ENCODE peak calls at places on chromosomes 7 and 10, in four cellular contexts. H, M, A and Z are unnamed samples.

GRCh38 chr7:157553256-157553655 is 216.5 kb downstream of the DNAJB6 start:
- DNase-seq in H (no peak), M (no peak), A (no peak), Z (no peak)

GRCh38 chr7:139452948-139453672 is 30.4 kb downstream of the KLRG2 start:
- DNase-seq in H (no peak), M (no peak), A (no peak), Z (no peak)

GRCh38 chr10:49758249-49758930 is 3.7 kb downstream of the OGDHL start:
- DNase-seq in H (no peak), M (no peak), A (no peak), Z (no peak)

GRCh38 chr7:14195896-14196295 is 206.4 kb upstream of the ETV1 start:
- DNase-seq in H (no peak), M (no peak), A (no peak), Z (no peak)

GRCh38 chr7:65477326-65477725 is 103.7 kb downstream of the ZNF92 start:
- DNase-seq in H (no peak), M (no peak), A (peak; percentile 7), Z (peak; percentile 18)

GRCh38 chr10:20922461-20922860 is 25.4 kb upstream of the NEBL start:
- DNase-seq in H (no peak), M (no peak), A (no peak), Z (no peak)

GRCh38 chr7:18927134-18927533 is 190.3 kb downstream of the TWIST1 start:
- DNase-seq in H (no peak), M (no peak), A (no peak), Z (no peak)

GRCh38 chr7:41747951-41748350 is 45.1 kb upstream of the INHBA start:
- DNase-seq in H (no peak), M (no peak), A (no peak), Z (no peak)

GRCh38 chr7:157279973-157280841 is 56.6 kb upstream of the DNAJB6 start:
- DNase-seq in H (no peak), M (no peak), A (no peak), Z (no peak)

GRCh38 chr7:98520356-98520932 is 96.6 kb upstream of the NPTX2 start:
- DNase-seq in H (no peak), M (no peak), A (no peak), Z (peak; percentile 3)

GRCh38 chr7:158903897-158904541 is 47.7 kb downstream of the DYNC2I1 start:
- DNase-seq in H (no peak), M (peak; percentile 39), A (no peak), Z (no peak)

GRCh38 chr10:110568055-110568735 is 700 bp downstream of the SMC3 start:
- DNase-seq in H (no peak), M (peak; percentile 40), A (peak; percentile 67), Z (peak; percentile 74)

GRCh38 chr10:85847085-85847484 is 519.5 kb downstream of the GRID1 start:
- DNase-seq in H (no peak), M (no peak), A (no peak), Z (no peak)

GRCh38 chr7:73432676-73433075 is 902 bp upstream of the FZD9 start:
- DNase-seq in H (no peak), M (no peak), A (no peak), Z (no peak)

GRCh38 chr10:95818663-95819062 is 62.7 kb downstream of the ENTPD1 start:
- DNase-seq in H (no peak), M (no peak), A (no peak), Z (no peak)

GRCh38 chr10:116263870-116264269 is 9.1 kb downstream of the GFRA1 start:
- DNase-seq in H (no peak), M (no peak), A (no peak), Z (no peak)

GRCh38 chr7:1732072-1732471 is 62.0 kb downstream of the ELFN1 start:
- DNase-seq in H (no peak), M (no peak), A (no peak), Z (no peak)

GRCh38 chr7:99459087-99459486 is 6.9 kb downstream of the ATP5MF start:
- DNase-seq in H (no peak), M (no peak), A (peak; percentile 48), Z (peak; percentile 62)

GRCh38 chr7:35781200-35781701 is 19.6 kb upstream of the SEPTIN7 start:
- DNase-seq in H (no peak), M (no peak), A (no peak), Z (no peak)

GRCh38 chr10:97842658-97843295 is 6.9 kb upstream of the GOLGA7B start:
- DNase-seq in H (no peak), M (no peak), A (no peak), Z (no peak)

GRCh38 chr10:5599613-5600520 is 66.5 kb downstream of the ASB13 start:
- DNase-seq in H (no peak), M (no peak), A (no peak), Z (no peak)

GRCh38 chr7:47513741-47514241 is 68.1 kb downstream of the TNS3 start:
- DNase-seq in H (no peak), M (no peak), A (no peak), Z (no peak)

GRCh38 chr7:73650524-73650923 is 17.1 kb upstream of the VPS37D start:
- DNase-seq in H (no peak), M (no peak), A (no peak), Z (no peak)

GRCh38 chr10:30118590-30118989 is 59.2 kb upstream of the JCAD start:
- DNase-seq in H (no peak), M (no peak), A (no peak), Z (no peak)
- TF ChIP-seq CTCF in H (no peak), M (no peak), A (no peak), Z (no peak)

GRCh38 chr10:43211431-43212042 is 55.3 kb downstream of the RASGEF1A start:
- DNase-seq in H (no peak), M (no peak), A (no peak), Z (no peak)
- TF ChIP-seq CTCF in H (no peak), M (no peak), A (no peak), Z (no peak)

DNA sequence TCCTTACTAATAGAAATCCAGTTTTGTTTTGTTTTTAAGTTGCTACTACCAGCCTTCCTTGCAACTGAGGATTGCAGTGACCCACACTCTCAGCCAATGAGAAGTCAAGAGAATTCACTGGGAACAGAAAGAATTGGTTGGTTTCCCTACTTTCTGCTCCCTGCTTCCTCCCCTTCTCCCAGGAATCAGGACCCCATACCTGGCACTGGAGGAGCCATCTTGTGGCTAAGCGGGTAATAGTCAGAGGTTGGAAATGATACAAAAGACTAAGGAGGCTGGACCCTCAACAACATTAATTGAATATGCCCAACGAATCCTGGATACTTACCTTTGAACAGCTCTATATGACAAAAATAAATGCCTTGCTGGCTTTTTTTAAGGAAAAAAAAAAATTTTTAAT is 6.3 kb downstream of the TMEM176A start:
- DNase-seq in H (no peak), M (no peak), A (no peak), Z (no peak)
- TF ChIP-seq CTCF in H (no peak), M (no peak), A (no peak), Z (no peak)

GRCh38 chr7:16432425-16432731 is 11.0 kb upstream of the CRPPA start:
- DNase-seq in H (no peak), M (no peak), A (no peak), Z (no peak)
- TF ChIP-seq CTCF in H (no peak), M (no peak), A (no peak), Z (peak; percentile 15)

DNA sequence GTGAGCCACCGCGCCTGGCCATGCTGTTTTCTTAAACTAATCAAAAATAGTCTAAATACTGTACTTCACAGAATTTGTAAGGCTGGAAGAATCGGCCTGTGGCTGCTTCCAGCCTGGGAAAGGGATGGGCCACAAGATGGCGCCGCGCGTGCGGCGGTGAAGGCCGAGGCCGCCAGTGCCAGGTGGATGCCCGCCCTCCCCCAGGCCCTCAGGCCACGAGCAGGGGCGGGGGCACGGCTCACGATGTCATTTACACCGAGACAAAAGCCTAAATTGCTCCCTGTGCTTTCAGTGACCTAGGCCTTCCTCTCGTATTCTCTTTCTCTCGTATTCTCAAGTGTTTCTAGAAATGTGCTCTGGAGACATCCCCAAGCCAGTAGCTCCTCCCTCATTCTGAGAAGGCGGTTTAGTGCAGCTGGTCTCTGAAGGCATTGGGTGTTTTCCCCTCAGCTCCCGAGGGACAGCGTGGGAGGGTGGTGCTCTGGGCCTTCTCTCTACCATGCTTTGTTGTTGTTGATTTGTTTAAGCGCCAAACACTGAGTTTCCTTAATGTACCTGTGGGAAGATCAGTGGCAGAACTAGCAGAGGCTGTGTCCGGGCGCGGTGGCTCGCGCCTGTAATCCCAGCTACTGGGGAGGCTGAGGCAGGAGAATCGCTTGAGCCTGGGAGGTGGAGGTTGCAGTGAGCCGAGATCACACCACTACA is 68.4 kb downstream of the CDC123 start:
- DNase-seq in H (peak; percentile 55), M (peak; percentile 87), A (peak; percentile 97), Z (peak; percentile 89)
- TF ChIP-seq CTCF in H (peak; percentile 72), M (peak; percentile 92), A (peak; percentile 77), Z (peak; percentile 73)

GRCh38 chr7:117014673-117015133 is 61.4 kb downstream of the ST7 start:
- DNase-seq in H (no peak), M (peak; percentile 68), A (peak; percentile 86), Z (peak; percentile 62)

GRCh38 chr7:117014099-117014656 is 60.9 kb downstream of the ST7 start:
- DNase-seq in H (no peak), M (no peak), A (no peak), Z (no peak)

GRCh38 chr7:117010375-117011133 is 57.3 kb downstream of the ST7 start:
- DNase-seq in H (no peak), M (no peak), A (peak; percentile 82), Z (peak; percentile 62)

GRCh38 chr7:117011419-117012260 is 58.3 kb downstream of the ST7 start:
- DNase-seq in H (no peak), M (no peak), A (peak; percentile 91), Z (no peak)

DNA sequence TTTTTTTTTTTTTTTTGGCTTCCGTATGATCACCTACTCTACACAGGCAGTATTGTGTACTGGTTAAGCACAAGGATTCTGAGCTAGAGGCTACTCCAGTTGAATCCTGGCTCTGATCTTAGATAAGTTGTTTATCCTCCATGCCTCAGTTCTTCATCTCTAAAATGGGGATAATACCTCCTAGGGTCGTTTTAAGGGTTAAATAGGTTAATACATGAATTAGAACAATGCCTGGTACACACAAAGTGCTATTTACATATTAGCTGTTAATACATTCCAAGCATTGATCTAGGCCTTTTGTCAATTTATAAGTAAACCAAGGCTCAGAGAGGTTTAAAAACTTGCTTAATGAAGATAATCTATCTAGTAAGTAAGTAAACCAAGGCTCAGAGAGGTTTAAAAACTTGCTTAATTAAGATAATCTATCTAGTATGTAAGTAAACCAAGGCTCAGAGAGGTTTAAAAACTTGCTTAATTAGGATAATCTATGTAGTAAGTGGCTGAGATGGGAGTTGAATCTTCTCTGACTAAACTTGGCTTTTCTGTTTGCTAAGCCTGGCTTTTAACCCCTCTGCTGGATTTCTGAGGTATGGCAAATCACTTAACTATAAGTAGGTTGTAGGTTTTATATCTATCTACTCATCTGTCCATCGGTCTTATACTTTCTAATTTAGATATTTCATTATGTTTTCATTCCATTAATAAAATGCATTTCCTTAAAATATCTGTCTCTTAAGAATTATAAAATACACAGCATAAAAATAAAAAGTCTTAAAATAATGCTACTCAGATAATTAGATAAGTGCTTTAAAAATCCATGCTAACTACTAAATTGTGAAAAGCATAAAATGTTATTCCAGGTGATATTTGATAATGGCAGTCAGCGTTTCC is 59.2 kb downstream of the ST7 start:
- DNase-seq in H (no peak), M (no peak), A (peak; percentile 84), Z (no peak)
- TF ChIP-seq CTCF in H (peak; percentile 39), M (peak; percentile 12), A (peak; percentile 53), Z (peak; percentile 59)

GRCh38 chr10:123272171-123272570 is 118.0 kb downstream of the BUB3 start:
- DNase-seq in H (no peak), M (no peak), A (peak; percentile 3), Z (no peak)
- TF ChIP-seq CTCF in H (peak; percentile 20), M (no peak), A (no peak), Z (no peak)